ENCODE peak calls at places on chromosomes 4 and X, in six cellular contexts. D, J, X, I, F and Z are unnamed samples.

GRCh38 chr4:188403272-188403671 is 264.0 kb downstream of the TRIML1 start:
- DNase-seq in D (no peak), J (no peak), X (no peak), I (no peak), F (no peak), Z (peak; percentile 4)

GRCh38 chr4:89307446-89308160 is at the start of gene GPRIN3:
- DNase-seq in D (no peak), J (no peak), X (no peak), I (peak; percentile 62), F (no peak), Z (no peak)

GRCh38 chr4:31059753-31060522 is 339.8 kb downstream of the PCDH7 start:
- DNase-seq in D (no peak), J (no peak), X (no peak), I (peak; percentile 14), F (no peak), Z (no peak)

GRCh38 chr4:34158883-34159282 is 2085.4 kb downstream of the ARAP2 start:
- DNase-seq in D (no peak), J (no peak), X (no peak), I (no peak), F (no peak), Z (no peak)

GRCh38 chr4:39976945-39977488 is 694 bp downstream of the PDS5A start:
- DNase-seq in D (no peak), J (no peak), X (peak; percentile 62), I (peak; percentile 36), F (no peak), Z (peak; percentile 77)

GRCh38 chr4:93764647-93765246 is 63.8 kb upstream of the ATOH1 start:
- DNase-seq in D (peak; percentile 15), J (no peak), X (peak; percentile 46), I (peak; percentile 56), F (peak; percentile 18), Z (peak; percentile 51)

GRCh38 chrX:128929281-128930057 is 593.8 kb downstream of the SMARCA1 start:
- DNase-seq in D (no peak), J (no peak), X (no peak), I (no peak), F (peak; percentile 86), Z (no peak)

GRCh38 chrX:8971116-8971515 is 62.8 kb downstream of the FAM9B start:
- DNase-seq in D (peak; percentile 20), J (no peak), X (peak; percentile 6), I (peak; percentile 48), F (peak; percentile 39), Z (peak; percentile 60)

GRCh38 chr4:152090543-152090942 is 329.7 kb upstream of the GATB start:
- DNase-seq in D (no peak), J (no peak), X (no peak), I (no peak), F (no peak), Z (peak; percentile 34)

GRCh38 chr4:53537606-53538005 is 53.7 kb downstream of the LNX1 start:
- DNase-seq in D (no peak), J (no peak), X (no peak), I (peak; percentile 56), F (no peak), Z (no peak)

GRCh38 chr4:14928035-14928434 is 74.2 kb upstream of the CPEB2 start:
- DNase-seq in D (no peak), J (no peak), X (no peak), I (no peak), F (no peak), Z (no peak)

GRCh38 chr4:105679186-105679585 is 29.3 kb downstream of the INTS12 start:
- DNase-seq in D (no peak), J (no peak), X (no peak), I (peak; percentile 60), F (no peak), Z (no peak)

GRCh38 chrX:118976599-118977340 is 2.4 kb downstream of the LONRF3 start:
- DNase-seq in D (peak; percentile 61), J (no peak), X (no peak), I (no peak), F (no peak), Z (peak; percentile 48)

GRCh38 chr4:73883306-73883705 is 14.1 kb downstream of the CXCL1 start:
- DNase-seq in D (no peak), J (no peak), X (no peak), I (peak; percentile 25), F (no peak), Z (peak; percentile 47)

GRCh38 chr4:70687821-70688794 is at the start of gene UTP3:
- DNase-seq in D (peak; percentile 75), J (peak; percentile 95), X (peak; percentile 91), I (peak; percentile 98), F (peak; percentile 98), Z (peak; percentile 97)

GRCh38 chrX:70826715-70827114 is 81.8 kb downstream of the TEX11 start:
- DNase-seq in D (no peak), J (no peak), X (no peak), I (no peak), F (no peak), Z (no peak)

GRCh38 chr4:122827899-122828601 is 1.4 kb downstream of the FGF2 start:
- DNase-seq in D (peak; percentile 55), J (peak; percentile 80), X (peak; percentile 63), I (peak; percentile 71), F (peak; percentile 11), Z (peak; percentile 19)

GRCh38 chrX:103674531-103675454 is 11.7 kb downstream of the MORF4L2 start:
- DNase-seq in D (no peak), J (no peak), X (no peak), I (no peak), F (no peak), Z (no peak)

GRCh38 chr4:173001571-173001970 is 167.0 kb upstream of the GALNT7 start:
- DNase-seq in D (no peak), J (no peak), X (no peak), I (no peak), F (no peak), Z (no peak)

GRCh38 chr4:8516996-8517550 is 63.1 kb upstream of the GPR78 start:
- DNase-seq in D (no peak), J (no peak), X (no peak), I (no peak), F (no peak), Z (no peak)

GRCh38 chr4:32962100-32962499 is 2241.9 kb downstream of the PCDH7 start:
- DNase-seq in D (no peak), J (no peak), X (no peak), I (no peak), F (no peak), Z (no peak)

GRCh38 chr4:8353912-8354453 is 84.4 kb downstream of the HTRA3 start:
- DNase-seq in D (no peak), J (no peak), X (no peak), I (no peak), F (no peak), Z (peak; percentile 76)

GRCh38 chrX:49840679-49841078 is 11.6 kb downstream of the PAGE4 start:
- DNase-seq in D (peak; percentile 19), J (peak; percentile 15), X (peak; percentile 69), I (peak; percentile 46), F (peak; percentile 83), Z (peak; percentile 43)

GRCh38 chr4:138609943-138610350 is 367.8 kb upstream of the SLC7A11 start:
- DNase-seq in D (no peak), J (no peak), X (no peak), I (no peak), F (no peak), Z (no peak)

GRCh38 chrX:25151749-25152148 is 136.0 kb upstream of the ARX start:
- DNase-seq in D (no peak), J (no peak), X (no peak), I (no peak), F (no peak), Z (no peak)

GRCh38 chrX:48497871-48498270 is 10.9 kb upstream of the PORCN start:
- DNase-seq in D (no peak), J (no peak), X (no peak), I (no peak), F (no peak), Z (no peak)

GRCh38 chr4:123284166-123284565 is 112.4 kb upstream of the SPRY1 start:
- DNase-seq in D (no peak), J (no peak), X (no peak), I (peak; percentile 58), F (no peak), Z (no peak)

DNA sequence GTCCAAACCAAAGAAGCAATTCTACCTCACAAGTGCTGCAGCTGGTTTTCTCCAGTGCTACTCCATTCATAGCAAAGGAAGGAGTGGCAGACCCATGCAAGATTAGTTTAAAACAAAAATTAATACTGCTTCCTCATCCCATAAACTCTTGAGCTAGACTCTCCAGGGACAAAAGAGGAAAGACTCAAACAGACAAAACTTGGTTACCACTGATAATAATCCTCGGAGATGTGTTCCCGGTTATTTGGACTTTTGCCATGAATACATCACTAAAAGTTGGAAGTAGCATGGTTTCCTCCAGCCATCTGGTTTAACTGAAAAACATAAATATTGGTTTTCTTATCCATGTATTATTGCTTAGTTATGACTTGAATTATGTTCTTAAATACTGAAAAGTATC is 401.7 kb downstream of the PABPC4L start:
- DNase-seq in D (no peak), J (no peak), X (no peak), I (no peak), F (no peak), Z (no peak)
- TF ChIP-seq MYC in D (no peak), J (no peak), X (no peak), I (no peak), F (no peak), Z (no peak)

GRCh38 chr4:90415116-90415515 is 287.9 kb downstream of the CCSER1 start:
- DNase-seq in D (no peak), J (no peak), X (no peak), I (no peak), F (no peak), Z (no peak)

DNA sequence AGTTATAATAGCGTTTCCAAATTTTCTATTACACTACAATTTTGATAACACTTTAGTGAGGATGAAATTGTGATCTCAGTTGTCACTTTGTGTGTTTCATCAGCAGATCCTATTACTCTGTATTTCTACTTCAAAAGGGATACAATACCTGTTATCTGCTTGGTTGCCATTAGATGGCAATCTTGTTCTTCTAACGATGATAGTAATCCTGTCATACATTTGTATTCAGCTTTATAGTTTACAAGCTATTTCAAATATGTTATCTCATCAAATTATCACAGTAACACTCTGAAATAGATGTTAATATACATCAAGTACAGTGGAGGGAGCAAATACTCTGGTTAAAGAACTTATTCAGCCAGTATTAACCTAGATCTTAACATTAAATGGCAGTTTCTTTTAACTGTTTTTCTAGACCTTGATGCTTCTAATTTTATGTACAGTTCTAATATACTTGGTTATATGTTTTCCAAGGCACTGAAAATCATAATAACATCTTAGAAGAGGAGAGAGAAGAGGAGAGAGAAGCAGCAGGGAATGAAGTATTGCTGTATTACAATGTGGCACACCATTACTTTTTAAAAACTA is 292.0 kb downstream of the CCSER1 start:
- DNase-seq in D (peak; percentile 33), J (no peak), X (no peak), I (peak; percentile 80), F (peak; percentile 16), Z (peak; percentile 42)
- TF ChIP-seq MAX in D (no peak), J (no peak), X (no peak), I (no peak), F (no peak), Z (no peak)

GRCh38 chr4:185437809-185438208 is 12.0 kb upstream of the UFSP2 start:
- DNase-seq in D (no peak), J (no peak), X (no peak), I (no peak), F (no peak), Z (no peak)
- TF ChIP-seq MYC in D (no peak), J (no peak), X (no peak), I (no peak), F (no peak), Z (no peak)

DNA sequence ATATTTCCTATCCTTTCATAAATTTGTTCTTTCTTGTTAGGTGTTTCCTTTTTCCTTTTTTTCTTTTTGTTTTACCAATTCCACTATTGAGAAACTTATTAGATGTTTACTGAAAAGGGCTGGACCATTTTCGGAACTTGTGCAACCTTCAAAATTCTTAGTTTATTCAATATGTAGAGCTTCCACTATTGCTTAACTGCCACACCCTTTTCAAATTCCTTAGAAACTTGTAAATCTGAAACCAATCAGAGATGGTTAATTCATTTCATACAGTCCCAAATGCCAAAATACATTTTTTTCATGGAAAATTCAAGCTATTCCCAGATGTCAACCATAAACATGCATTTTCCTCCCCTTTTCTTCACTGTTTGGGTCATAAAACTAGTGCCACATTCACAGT is 66.1 kb upstream of the SLC39A8 start:
- DNase-seq in D (no peak), J (no peak), X (no peak), I (no peak), F (no peak), Z (no peak)
- TF ChIP-seq MAX in D (no peak), J (no peak), X (no peak), I (no peak), F (no peak), Z (no peak)